ENCODE peak calls at places on chromosome 7, in seven cellular contexts. N is endodermal cell, K is BE2C, W is fibroblast of lung, Q is choroid plexus epithelial cell, D is prostate gland, U is RWPE2. V is an unnamed sample.

GRCh38 chr7:116527521-116527920 is 2.7 kb downstream of the CAV1 start:
- DNase-seq in W (peak), D (no peak), Q (no peak), K (no peak), U (no peak), N (no peak), V (no peak)

GRCh38 chr7:79282882-79283602 is 170.4 kb downstream of the MAGI2 start:
- DNase-seq in W (peak), Q (peak), N (no peak), U (no peak), D (no peak), K (no peak), V (peak)

GRCh38 chr7:105816270-105816843 is 60.0 kb downstream of the ATXN7L1 start:
- DNase-seq in N (no peak), Q (no peak), K (no peak), U (no peak), D (no peak), W (no peak), V (no peak)

GRCh38 chr7:46811529-46811928 is 770.4 kb downstream of the TNS3 start:
- DNase-seq in Q (peak), W (peak), U (no peak), N (no peak), K (no peak), D (no peak), V (peak)

GRCh38 chr7:41698726-41699125 is 4.2 kb downstream of the INHBA start:
- DNase-seq in N (no peak), D (peak), K (no peak), U (peak), W (peak), Q (peak), V (peak)

GRCh38 chr7:72476608-72477305 is 64.6 kb upstream of the CALN1 start:
- DNase-seq in K (no peak), D (no peak), U (no peak), W (no peak), N (peak), Q (no peak), V (no peak)

GRCh38 chr7:158401295-158401694 is 186.3 kb downstream of the PTPRN2 start:
- DNase-seq in D (no peak), K (no peak), U (no peak), N (no peak), W (no peak), Q (no peak), V (no peak)

GRCh38 chr7:101112233-101112632 is 14.7 kb upstream of the SERPINE1 start:
- DNase-seq in N (no peak), D (no peak), Q (peak), K (no peak), U (no peak), W (peak), V (peak)

GRCh38 chr7:96400001-96400400 is 78.1 kb upstream of the SLC25A13 start:
- DNase-seq in K (no peak), W (no peak), N (no peak), U (no peak), D (no peak), Q (no peak), V (no peak)

GRCh38 chr7:74587435-74588126 is 69.9 kb upstream of the GTF2I start:
- DNase-seq in K (peak), Q (peak), D (peak), W (peak), U (peak), N (peak), V (peak)

GRCh38 chr7:50552139-50552538 is 13.1 kb downstream of the DDC start:
- DNase-seq in N (no peak), W (no peak), K (no peak), Q (no peak), D (no peak), U (no peak), V (no peak)

GRCh38 chr7:85114342-85114741 is 72.5 kb downstream of the SEMA3D start:
- DNase-seq in K (no peak), N (no peak), Q (no peak), U (no peak), D (no peak), W (no peak), V (no peak)

GRCh38 chr7:39829028-39829427 is 121.0 kb upstream of the CDK13 start:
- DNase-seq in N (peak), U (no peak), K (no peak), W (no peak), Q (no peak), D (no peak), V (no peak)

GRCh38 chr7:100965723-100966541 is 3.4 kb upstream of the MUC12 start:
- DNase-seq in K (peak), Q (peak), D (peak), N (peak), U (no peak), W (peak), V (peak)

GRCh38 chr7:17307033-17307432 is 8.6 kb downstream of the AHR start:
- DNase-seq in U (no peak), K (no peak), D (peak), N (no peak), W (peak), Q (no peak), V (no peak)

GRCh38 chr7:148686312-148686937 is 12.3 kb upstream of the CUL1 start:
- DNase-seq in W (no peak), K (no peak), D (no peak), Q (no peak), N (no peak), U (no peak), V (no peak)
- H3K4me3 ChIP-seq in W (no peak), K (no peak), D (no peak), Q (no peak), N (no peak), U (no peak), V (no peak)

GRCh38 chr7:149010451-149010850 is 17.9 kb downstream of the PDIA4 start:
- DNase-seq in N (no peak), Q (no peak), D (no peak), U (no peak), W (no peak), K (no peak), V (no peak)

GRCh38 chr7:149006345-149006725 is 22.0 kb downstream of the PDIA4 start:
- DNase-seq in N (no peak), U (no peak), Q (no peak), K (no peak), D (no peak), W (no peak), V (no peak)

GRCh38 chr7:149007146-149007545 is 21.2 kb downstream of the PDIA4 start:
- DNase-seq in N (no peak), K (no peak), U (no peak), Q (no peak), W (no peak), D (no peak), V (no peak)

GRCh38 chr7:149005427-149006344 is 22.6 kb downstream of the PDIA4 start:
- DNase-seq in U (no peak), N (peak), W (peak), K (peak), Q (peak), D (peak), V (peak)

GRCh38 chr7:149007615-149008014 is 20.7 kb downstream of the PDIA4 start:
- DNase-seq in W (no peak), D (no peak), N (no peak), Q (peak), U (no peak), K (no peak), V (no peak)
- TF ChIP-seq CTCF in W (peak), D (no peak), N (peak), Q (peak), U (peak), K (peak), V (no peak)

GRCh38 chr7:23346316-23346715 is 47.2 kb downstream of the MALSU1 start:
- DNase-seq in W (no peak), U (no peak), N (no peak), Q (no peak), D (no peak), K (no peak), V (no peak)
- H3K4me3 ChIP-seq in W (no peak), U (no peak), N (no peak), Q (no peak), D (no peak), K (no peak), V (no peak)

GRCh38 chr7:92527300-92528187 is 776 bp downstream of the PEX1 start:
- DNase-seq in N (peak), Q (peak), D (peak), K (peak), U (peak), W (peak), V (peak)
- TF ChIP-seq CTCF in N (peak), Q (no peak), D (no peak), K (no peak), U (no peak), W (peak), V (peak)